ENCODE peak calls at places on chromosomes 12 and 14, in ten cellular contexts. One of them, this sample, is unnamed.

GRCh38 chr12:85448031-85448430 is 168.0 kb downstream of the ALX1 start:
- DNase-seq in NCI-H345: no peak
- DNase-seq in fibroblast of lung: no peak
- DNase-seq in AG10803: no peak
- DNase-seq in pons: no peak
- DNase-seq in amygdala: no peak
- DNase-seq in activated CD4-positive, alpha-beta T cell treated with anti-CD3 and anti-CD28 coated beads, Interleukin-2, amount 10 ng/mL, durations not matched to agents 7 days and 5 days: no peak
- DNase-seq in substantia nigra: no peak
- DNase-seq in T-helper 9 cell: no peak
- DNase-seq in stimulated activated CD4-positive, alpha-beta T cell treated with anti-CD3 and anti-CD28 coated beads, Interleukin-4, amount 100 ng/mL, for 24 hours: no peak
- DNase-seq in this sample: no peak

GRCh38 chr12:65496617-65497016 is 218.1 kb downstream of the MSRB3 start:
- DNase-seq in fibroblast of lung: no peak
- DNase-seq in activated CD4-positive, alpha-beta T cell treated with anti-CD3 and anti-CD28 coated beads, Interleukin-2, amount 10 ng/mL, durations not matched to agents 7 days and 5 days: no peak
- DNase-seq in AG10803: peak; percentile 44
- DNase-seq in NCI-H345: no peak
- DNase-seq in pons: no peak
- DNase-seq in substantia nigra: no peak
- DNase-seq in amygdala: no peak
- DNase-seq in T-helper 9 cell: no peak
- DNase-seq in stimulated activated CD4-positive, alpha-beta T cell treated with anti-CD3 and anti-CD28 coated beads, Interleukin-4, amount 100 ng/mL, for 24 hours: no peak
- DNase-seq in this sample: no peak

GRCh38 chr14:100334904-100335303 is 11.8 kb downstream of the SLC25A47 start:
- DNase-seq in AG10803: no peak
- DNase-seq in activated CD4-positive, alpha-beta T cell treated with anti-CD3 and anti-CD28 coated beads, Interleukin-2, amount 10 ng/mL, durations not matched to agents 7 days and 5 days: no peak
- DNase-seq in amygdala: no peak
- DNase-seq in stimulated activated CD4-positive, alpha-beta T cell treated with anti-CD3 and anti-CD28 coated beads, Interleukin-4, amount 100 ng/mL, for 24 hours: no peak
- DNase-seq in NCI-H345: no peak
- DNase-seq in substantia nigra: no peak
- DNase-seq in fibroblast of lung: no peak
- DNase-seq in pons: no peak
- DNase-seq in T-helper 9 cell: no peak
- DNase-seq in this sample: no peak

GRCh38 chr12:55831407-55831880 is 2.1 kb upstream of the DNAJC14 start:
- DNase-seq in amygdala: no peak
- DNase-seq in stimulated activated CD4-positive, alpha-beta T cell treated with anti-CD3 and anti-CD28 coated beads, Interleukin-4, amount 100 ng/mL, for 24 hours: no peak
- DNase-seq in AG10803: no peak
- DNase-seq in NCI-H345: no peak
- DNase-seq in T-helper 9 cell: no peak
- DNase-seq in fibroblast of lung: no peak
- DNase-seq in pons: no peak
- DNase-seq in substantia nigra: no peak
- DNase-seq in activated CD4-positive, alpha-beta T cell treated with anti-CD3 and anti-CD28 coated beads, Interleukin-2, amount 10 ng/mL, durations not matched to agents 7 days and 5 days: no peak
- DNase-seq in this sample: no peak

GRCh38 chr12:64480148-64480547 is 28.2 kb downstream of the TBK1 start:
- DNase-seq in substantia nigra: no peak
- DNase-seq in AG10803: peak; percentile 67
- DNase-seq in T-helper 9 cell: no peak
- DNase-seq in activated CD4-positive, alpha-beta T cell treated with anti-CD3 and anti-CD28 coated beads, Interleukin-2, amount 10 ng/mL, durations not matched to agents 7 days and 5 days: no peak
- DNase-seq in amygdala: no peak
- DNase-seq in pons: no peak
- DNase-seq in fibroblast of lung: peak; percentile 35
- DNase-seq in NCI-H345: no peak
- DNase-seq in stimulated activated CD4-positive, alpha-beta T cell treated with anti-CD3 and anti-CD28 coated beads, Interleukin-4, amount 100 ng/mL, for 24 hours: no peak
- DNase-seq in this sample: no peak

GRCh38 chr14:53327716-53328115 is 174.6 kb upstream of the DDHD1 start:
- DNase-seq in fibroblast of lung: peak; percentile 78
- DNase-seq in AG10803: peak; percentile 10
- DNase-seq in amygdala: no peak
- DNase-seq in NCI-H345: no peak
- DNase-seq in pons: no peak
- DNase-seq in T-helper 9 cell: no peak
- DNase-seq in stimulated activated CD4-positive, alpha-beta T cell treated with anti-CD3 and anti-CD28 coated beads, Interleukin-4, amount 100 ng/mL, for 24 hours: no peak
- DNase-seq in substantia nigra: peak; percentile 11
- DNase-seq in activated CD4-positive, alpha-beta T cell treated with anti-CD3 and anti-CD28 coated beads, Interleukin-2, amount 10 ng/mL, durations not matched to agents 7 days and 5 days: no peak
- DNase-seq in this sample: no peak

GRCh38 chr12:90515199-90516175 is 439.5 kb downstream of the CCER1 start:
- DNase-seq in pons: no peak
- DNase-seq in activated CD4-positive, alpha-beta T cell treated with anti-CD3 and anti-CD28 coated beads, Interleukin-2, amount 10 ng/mL, durations not matched to agents 7 days and 5 days: no peak
- DNase-seq in NCI-H345: no peak
- DNase-seq in stimulated activated CD4-positive, alpha-beta T cell treated with anti-CD3 and anti-CD28 coated beads, Interleukin-4, amount 100 ng/mL, for 24 hours: no peak
- DNase-seq in AG10803: peak; percentile 63
- DNase-seq in substantia nigra: no peak
- DNase-seq in fibroblast of lung: peak; percentile 8
- DNase-seq in T-helper 9 cell: no peak
- DNase-seq in amygdala: no peak
- DNase-seq in this sample: no peak

GRCh38 chr12:106138646-106139421 is at the start of gene NUAK1:
- DNase-seq in activated CD4-positive, alpha-beta T cell treated with anti-CD3 and anti-CD28 coated beads, Interleukin-2, amount 10 ng/mL, durations not matched to agents 7 days and 5 days: no peak
- DNase-seq in pons: peak; percentile 85
- DNase-seq in NCI-H345: peak; percentile 71
- DNase-seq in amygdala: peak; percentile 86
- DNase-seq in stimulated activated CD4-positive, alpha-beta T cell treated with anti-CD3 and anti-CD28 coated beads, Interleukin-4, amount 100 ng/mL, for 24 hours: no peak
- DNase-seq in fibroblast of lung: peak; percentile 84
- DNase-seq in substantia nigra: peak; percentile 74
- DNase-seq in T-helper 9 cell: no peak
- DNase-seq in AG10803: peak; percentile 82
- DNase-seq in this sample: peak; percentile 17

GRCh38 chr12:124774462-124775167 is 89.0 kb downstream of the SCARB1 start:
- DNase-seq in activated CD4-positive, alpha-beta T cell treated with anti-CD3 and anti-CD28 coated beads, Interleukin-2, amount 10 ng/mL, durations not matched to agents 7 days and 5 days: peak; percentile 75
- DNase-seq in fibroblast of lung: peak; percentile 99
- DNase-seq in amygdala: peak; percentile 63
- DNase-seq in stimulated activated CD4-positive, alpha-beta T cell treated with anti-CD3 and anti-CD28 coated beads, Interleukin-4, amount 100 ng/mL, for 24 hours: peak; percentile 88
- DNase-seq in pons: peak; percentile 64
- DNase-seq in T-helper 9 cell: no peak
- DNase-seq in NCI-H345: no peak
- DNase-seq in AG10803: peak; percentile 95
- DNase-seq in substantia nigra: peak; percentile 28
- DNase-seq in this sample: peak; percentile 83

GRCh38 chr14:69038449-69039286 is 59.6 kb upstream of the ACTN1 start:
- DNase-seq in amygdala: no peak
- DNase-seq in T-helper 9 cell: no peak
- DNase-seq in NCI-H345: no peak
- DNase-seq in substantia nigra: no peak
- DNase-seq in fibroblast of lung: peak; percentile 91
- DNase-seq in activated CD4-positive, alpha-beta T cell treated with anti-CD3 and anti-CD28 coated beads, Interleukin-2, amount 10 ng/mL, durations not matched to agents 7 days and 5 days: no peak
- DNase-seq in stimulated activated CD4-positive, alpha-beta T cell treated with anti-CD3 and anti-CD28 coated beads, Interleukin-4, amount 100 ng/mL, for 24 hours: no peak
- DNase-seq in AG10803: peak; percentile 78
- DNase-seq in pons: no peak
- DNase-seq in this sample: no peak

GRCh38 chr14:39219075-39219499 is 14.6 kb upstream of the MIA2 start:
- DNase-seq in stimulated activated CD4-positive, alpha-beta T cell treated with anti-CD3 and anti-CD28 coated beads, Interleukin-4, amount 100 ng/mL, for 24 hours: no peak
- DNase-seq in amygdala: no peak
- DNase-seq in pons: no peak
- DNase-seq in AG10803: peak; percentile 60
- DNase-seq in activated CD4-positive, alpha-beta T cell treated with anti-CD3 and anti-CD28 coated beads, Interleukin-2, amount 10 ng/mL, durations not matched to agents 7 days and 5 days: no peak
- DNase-seq in T-helper 9 cell: no peak
- DNase-seq in substantia nigra: no peak
- DNase-seq in fibroblast of lung: peak; percentile 78
- DNase-seq in NCI-H345: no peak
- DNase-seq in this sample: no peak

GRCh38 chr12:52389313-52390207 is 4.1 kb upstream of the KRT84 start:
- DNase-seq in pons: no peak
- DNase-seq in stimulated activated CD4-positive, alpha-beta T cell treated with anti-CD3 and anti-CD28 coated beads, Interleukin-4, amount 100 ng/mL, for 24 hours: no peak
- DNase-seq in AG10803: peak; percentile 21
- DNase-seq in amygdala: peak; percentile 65
- DNase-seq in T-helper 9 cell: no peak
- DNase-seq in NCI-H345: no peak
- DNase-seq in substantia nigra: no peak
- DNase-seq in fibroblast of lung: peak; percentile 60
- DNase-seq in activated CD4-positive, alpha-beta T cell treated with anti-CD3 and anti-CD28 coated beads, Interleukin-2, amount 10 ng/mL, durations not matched to agents 7 days and 5 days: no peak
- DNase-seq in this sample: no peak

GRCh38 chr14:75315143-75315542 is 36.5 kb downstream of the FOS start:
- DNase-seq in activated CD4-positive, alpha-beta T cell treated with anti-CD3 and anti-CD28 coated beads, Interleukin-2, amount 10 ng/mL, durations not matched to agents 7 days and 5 days: no peak
- DNase-seq in NCI-H345: peak; percentile 58
- DNase-seq in pons: peak; percentile 53
- DNase-seq in AG10803: peak; percentile 67
- DNase-seq in substantia nigra: no peak
- DNase-seq in fibroblast of lung: peak; percentile 74
- DNase-seq in stimulated activated CD4-positive, alpha-beta T cell treated with anti-CD3 and anti-CD28 coated beads, Interleukin-4, amount 100 ng/mL, for 24 hours: no peak
- DNase-seq in amygdala: no peak
- DNase-seq in T-helper 9 cell: no peak
- DNase-seq in this sample: no peak

GRCh38 chr14:94654071-94654974 is 42.1 kb downstream of the SERPINA3 start:
- DNase-seq in NCI-H345: no peak
- DNase-seq in pons: no peak
- DNase-seq in fibroblast of lung: no peak
- DNase-seq in T-helper 9 cell: no peak
- DNase-seq in stimulated activated CD4-positive, alpha-beta T cell treated with anti-CD3 and anti-CD28 coated beads, Interleukin-4, amount 100 ng/mL, for 24 hours: no peak
- DNase-seq in AG10803: no peak
- DNase-seq in amygdala: no peak
- DNase-seq in substantia nigra: no peak
- DNase-seq in activated CD4-positive, alpha-beta T cell treated with anti-CD3 and anti-CD28 coated beads, Interleukin-2, amount 10 ng/mL, durations not matched to agents 7 days and 5 days: no peak
- DNase-seq in this sample: no peak